ENCODE peak calls at places on chromosome 4, in ten cellular contexts. G is sigmoid colon; A is A673; L is ascending aorta; U is tibial artery; E is GM12878; D is suprapubic skin; O is lower lobe of right lung; J is breast epithelium; N is CD8-positive, alpha-beta T cell. V is an unnamed sample.
A peak's percentile ranks its signal among the peaks of the same experiment; 100 is the strongest.

GRCh38 chr4:177907736-177908424 is 465.6 kb upstream of the AGA start:
- DNase-seq in G (no peak), A (no peak), L (no peak), U (no peak), E (no peak), D (no peak), O (no peak), J (no peak), N (no peak), V (no peak)

GRCh38 chr4:76694056-76694455 is 203.9 kb downstream of the SOWAHB start:
- DNase-seq in G (no peak), A (no peak), L (no peak), U (no peak), E (no peak), D (no peak), O (no peak), J (no peak), N (no peak), V (no peak)

GRCh38 chr4:139535228-139535851 is 20.7 kb downstream of the SETD7 start:
- DNase-seq in G (no peak), A (no peak), L (no peak), U (no peak), E (no peak), D (no peak), O (no peak), J (no peak), N (no peak), V (no peak)

GRCh38 chr4:86831262-86832090 is 17.7 kb downstream of the SLC10A6 start:
- DNase-seq in G (no peak), A (no peak), L (no peak), U (no peak), E (no peak), D (no peak), O (peak; percentile 49), J (peak; percentile 61), N (no peak), V (peak; percentile 15)

GRCh38 chr4:147236806-147237205 is 244.1 kb upstream of the EDNRA start:
- DNase-seq in G (no peak), A (no peak), L (no peak), U (no peak), E (no peak), D (no peak), O (no peak), J (no peak), N (no peak), V (no peak)

GRCh38 chr4:39706334-39706733 is 8.4 kb downstream of the UBE2K start:
- DNase-seq in G (peak; percentile 74), A (no peak), L (peak; percentile 79), U (peak; percentile 64), E (no peak), D (no peak), O (no peak), J (peak; percentile 57), N (no peak), V (peak; percentile 68)

GRCh38 chr4:184815046-184815877 is 10.5 kb downstream of the ACSL1 start:
- DNase-seq in G (peak; percentile 89), A (peak; percentile 39), L (peak; percentile 80), U (peak; percentile 70), E (peak; percentile 89), D (peak; percentile 80), O (peak; percentile 84), J (peak; percentile 67), N (no peak), V (peak; percentile 67)

GRCh38 chr4:40548256-40548655 is 81.4 kb downstream of the RBM47 start:
- DNase-seq in G (no peak), A (no peak), L (no peak), U (no peak), E (no peak), D (no peak), O (no peak), J (no peak), N (no peak), V (peak; percentile 48)

GRCh38 chr4:112770111-112770510 is 133.2 kb downstream of the LARP7 start:
- DNase-seq in G (no peak), A (no peak), L (no peak), U (no peak), E (no peak), D (no peak), O (no peak), J (no peak), N (no peak), V (no peak)

GRCh38 chr4:113446019-113446418 is 315.5 kb downstream of the CAMK2D start:
- DNase-seq in G (no peak), A (no peak), L (no peak), U (no peak), E (no peak), D (no peak), O (no peak), J (no peak), N (no peak), V (no peak)

GRCh38 chr4:8580321-8581093 is at the start of gene GPR78:
- DNase-seq in G (peak; percentile 56), A (peak; percentile 64), L (no peak), U (no peak), E (no peak), D (no peak), O (peak; percentile 66), J (no peak), N (no peak), V (peak; percentile 61)

GRCh38 chr4:168651374-168651773 is 154.5 kb downstream of the PALLD start:
- DNase-seq in G (no peak), A (peak; percentile 65), L (no peak), U (no peak), E (no peak), D (no peak), O (no peak), J (no peak), N (no peak), V (no peak)

GRCh38 chr4:121072836-121073362 is 564 bp upstream of the NDNF start:
- DNase-seq in G (peak; percentile 62), A (no peak), L (no peak), U (peak; percentile 24), E (no peak), D (no peak), O (peak; percentile 53), J (no peak), N (no peak), V (peak; percentile 3)

GRCh38 chr4:80446664-80447063 is 111.1 kb downstream of the CFAP299 start:
- DNase-seq in G (no peak), A (no peak), L (no peak), U (no peak), E (no peak), D (no peak), O (no peak), J (no peak), N (no peak), V (no peak)

GRCh38 chr4:40066651-40067050 is 10.0 kb downstream of the N4BP2 start:
- DNase-seq in G (no peak), A (no peak), L (no peak), U (no peak), E (no peak), D (no peak), O (no peak), J (no peak), N (no peak), V (no peak)

DNA sequence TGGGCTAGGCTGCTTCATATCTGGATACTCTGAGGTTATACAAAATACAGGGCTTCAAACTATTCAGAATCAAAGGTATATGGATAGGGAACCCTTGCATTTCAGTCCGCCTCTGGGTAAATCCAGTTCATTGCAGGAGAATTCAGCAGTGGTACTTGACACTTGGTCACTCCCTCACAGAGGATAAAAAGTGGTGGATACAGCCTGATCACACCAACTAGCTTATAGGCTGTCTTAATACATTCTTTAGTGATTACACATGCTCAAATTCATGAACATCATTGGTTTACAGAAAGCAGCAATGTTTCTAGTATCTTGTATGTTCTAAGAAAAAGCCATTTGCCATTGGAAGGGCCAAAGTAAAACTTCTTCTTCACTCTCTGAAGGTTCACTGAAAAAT is 104.8 kb upstream of the PDE5A start:
- DNase-seq in G (no peak), A (no peak), L (no peak), U (no peak), E (no peak), D (no peak), O (no peak), J (no peak), N (no peak), V (no peak)
- H3K27ac ChIP-seq in G (peak overlapping the region; percentile 81), A (no peak overlapping the region), L (peak overlapping the region; percentile 90), U (peak overlapping the region; percentile 75), E (no peak overlapping the region), D (no peak overlapping the region), O (no peak overlapping the region), J (no peak overlapping the region), N (no peak overlapping the region), V (no peak overlapping the region)

GRCh38 chr4:19164334-19164733 is 1087.4 kb upstream of the SLIT2 start:
- DNase-seq in G (no peak), A (no peak), L (no peak), U (no peak), E (no peak), D (no peak), O (no peak), J (no peak), N (no peak), V (no peak)

GRCh38 chr4:19167321-19167720 is 1084.4 kb upstream of the SLIT2 start:
- DNase-seq in G (no peak), A (no peak), L (no peak), U (no peak), E (no peak), D (no peak), O (no peak), J (no peak), N (no peak), V (no peak)
- H3K9me3 ChIP-seq in G (no peaks in the 10 kb centered on the region), A (no peaks in the 10 kb centered on the region), L (no peaks in the 10 kb centered on the region), U (no peaks in the 10 kb centered on the region), E (no peaks in the 10 kb centered on the region), D (no peaks in the 10 kb centered on the region), O (no peaks in the 10 kb centered on the region), J (no peaks in the 10 kb centered on the region), N (no peaks in the 10 kb centered on the region), V (no peaks in the 10 kb centered on the region)

GRCh38 chr4:110452546-110452945 is 23.4 kb upstream of the ENPEP start:
- DNase-seq in G (no peak), A (no peak), L (no peak), U (no peak), E (no peak), D (no peak), O (no peak), J (no peak), N (no peak), V (no peak)

GRCh38 chr4:110454456-110454855 is 21.5 kb upstream of the ENPEP start:
- DNase-seq in G (no peak), A (no peak), L (no peak), U (no peak), E (no peak), D (no peak), O (no peak), J (no peak), N (no peak), V (no peak)

DNA sequence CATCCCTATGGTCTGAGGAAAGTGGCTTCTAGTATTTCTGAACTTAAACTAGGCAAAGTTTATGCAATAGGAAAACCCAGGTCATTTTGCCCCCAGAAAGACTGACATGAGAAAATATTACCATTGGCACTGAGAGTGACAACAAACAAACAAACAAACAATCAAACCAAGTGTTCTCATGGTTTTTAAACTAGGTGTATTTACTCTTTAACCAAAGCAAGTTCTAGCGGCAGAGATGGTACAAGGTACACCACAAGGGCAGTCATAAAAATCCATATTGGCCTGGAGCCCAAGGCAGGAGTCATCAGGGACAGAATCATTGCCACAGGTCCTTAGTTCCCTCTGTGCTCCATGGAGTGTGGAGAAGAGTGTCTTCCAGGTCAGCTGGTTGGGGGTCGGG is 26.0 kb upstream of the ENPEP start:
- DNase-seq in G (no peak), A (no peak), L (no peak), U (no peak), E (no peak), D (no peak), O (no peak), J (no peak), N (no peak), V (no peak)
- TF ChIP-seq CTCF in G (no peak), A (no peak), L (no peak), U (no peak), E (no peak), D (no peak), O (no peak), J (no peak), N (no peak), V (no peak)

GRCh38 chr4:175789632-175790031 is 22.4 kb downstream of the GPM6A start:
- DNase-seq in G (no peak), A (no peak), L (no peak), U (no peak), E (no peak), D (no peak), O (no peak), J (no peak), N (no peak), V (no peak)
- H3K27ac ChIP-seq in G (no peak overlapping the region), A (no peak overlapping the region), L (no peak overlapping the region), U (no peak overlapping the region), E (no peak overlapping the region), D (no peak overlapping the region), O (no peak overlapping the region), J (no peak overlapping the region), N (no peak overlapping the region), V (no peak overlapping the region)

V was measured in adrenal gland.